ENCODE peak calls at places on chromosomes 12 and 14, in ten cellular contexts. N is stomach, G is fibroblast of lung, M is upper lobe of right lung, Z is IMR-90, R is spleen, K is HepG2, U is uterus, P is Caco-2, T is lower lobe of right lung. B is an unnamed sample.

GRCh38 chr14:106094654-106095189 is 568.3 kb downstream of the TMEM121 start:
- DNase-seq in N (peak; percentile 27), G (no peak), M (no peak), Z (no peak), R (peak; percentile 81), K (peak; percentile 42), U (no peak), P (peak; percentile 67), T (no peak), B (no peak)

GRCh38 chr14:48568252-48568651 is 892.8 kb upstream of the MDGA2 start:
- DNase-seq in N (no peak), G (no peak), M (no peak), Z (no peak), R (no peak), K (no peak), U (no peak), P (no peak), T (no peak), B (no peak)

GRCh38 chr12:94318178-94318577 is 141.5 kb downstream of the CEP83 start:
- DNase-seq in N (no peak), G (no peak), M (no peak), Z (no peak), R (no peak), K (no peak), U (no peak), P (no peak), T (no peak), B (no peak)

GRCh38 chr12:115199831-115200230 is 515.9 kb upstream of the TBX3 start:
- DNase-seq in N (no peak), G (peak; percentile 55), M (no peak), Z (peak; percentile 80), R (no peak), K (no peak), U (no peak), P (no peak), T (no peak), B (no peak)

GRCh38 chr12:16228067-16228466 is 49.4 kb downstream of the SLC15A5 start:
- DNase-seq in N (no peak), G (no peak), M (no peak), Z (no peak), R (no peak), K (no peak), U (no peak), P (no peak), T (no peak), B (no peak)

GRCh38 chr14:74019408-74019714 is 212 bp downstream of the BBOF1 start:
- DNase-seq in N (no peak), G (no peak), M (no peak), Z (no peak), R (no peak), K (no peak), U (no peak), P (no peak), T (no peak), B (no peak)

GRCh38 chr14:30908826-30909225 is 34.5 kb downstream of the COCH start:
- DNase-seq in N (no peak), G (no peak), M (no peak), Z (no peak), R (no peak), K (no peak), U (no peak), P (no peak), T (no peak), B (no peak)

GRCh38 chr12:77795699-77796098 is 35.0 kb upstream of the NAV3 start:
- DNase-seq in N (no peak), G (peak; percentile 45), M (no peak), Z (no peak), R (no peak), K (no peak), U (no peak), P (no peak), T (no peak), B (no peak)

GRCh38 chr14:97713023-97713422 is 915.8 kb downstream of the VRK1 start:
- DNase-seq in N (no peak), G (peak; percentile 57), M (no peak), Z (no peak), R (no peak), K (no peak), U (no peak), P (no peak), T (no peak), B (no peak)

GRCh38 chr12:132530851-132531250 is 40.9 kb downstream of the FBRSL1 start:
- DNase-seq in N (no peak), G (no peak), M (no peak), Z (no peak), R (no peak), K (no peak), U (no peak), P (no peak), T (no peak), B (no peak)

GRCh38 chr14:93991649-93992048 is 5.5 kb upstream of the CCDC197 start:
- DNase-seq in N (no peak), G (no peak), M (no peak), Z (no peak), R (no peak), K (no peak), U (no peak), P (no peak), T (peak; percentile 38), B (no peak)

GRCh38 chr12:53941750-53942149 is 3.1 kb downstream of the HOXC13 start:
- DNase-seq in N (no peak), G (no peak), M (no peak), Z (no peak), R (no peak), K (no peak), U (no peak), P (no peak), T (no peak), B (no peak)
- H3K27me3 ChIP-seq in N (peaks cover 45% of the 10 kb centered on the region), G (peaks cover 85% of the 10 kb centered on the region), M (peaks cover 100% of the 10 kb centered on the region), Z (peaks cover 87% of the 10 kb centered on the region), R (peaks cover 100% of the 10 kb centered on the region), K (peaks cover 11% of the 10 kb centered on the region), U (peaks cover 30% of the 10 kb centered on the region), P (no peaks in the 10 kb centered on the region), T (peaks cover 99% of the 10 kb centered on the region), B (peaks cover 14% of the 10 kb centered on the region)

DNA sequence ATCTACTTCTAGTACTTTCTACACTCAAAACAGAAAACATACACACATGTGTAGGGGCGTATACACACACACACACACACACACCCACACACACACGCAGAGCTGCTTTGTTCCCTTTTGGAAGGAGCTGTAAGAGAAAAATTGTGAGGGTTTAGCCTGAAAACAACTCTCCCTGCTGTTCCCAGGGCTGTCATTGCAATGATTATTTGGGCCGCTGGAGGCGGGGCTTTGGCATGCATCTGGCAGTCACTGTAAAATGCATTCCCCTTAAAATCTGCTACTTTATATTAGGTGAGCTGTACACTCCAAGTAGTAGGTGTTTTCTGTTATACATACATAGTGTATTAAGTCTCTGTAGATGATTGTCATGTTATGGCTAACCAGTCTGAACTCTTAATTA is 29.1 kb upstream of the SLC38A2 start:
- DNase-seq in N (no peak), G (peak; percentile 73), M (no peak), Z (peak; percentile 58), R (no peak), K (no peak), U (peak; percentile 73), P (no peak), T (no peak), B (no peak)
- TF ChIP-seq CTCF in N (no peak), G (peak; percentile 53), M (peak; percentile 28), Z (peak; percentile 30), R (no peak), K (no peak), U (peak; percentile 33), P (no peak), T (peak; percentile 8), B (peak; percentile 22)

GRCh38 chr14:55585854-55586253 is 5.8 kb downstream of the KTN1 start:
- DNase-seq in N (no peak), G (peak; percentile 70), M (no peak), Z (peak; percentile 73), R (no peak), K (no peak), U (no peak), P (no peak), T (no peak), B (no peak)
- H3K4me1 ChIP-seq in N (peaks cover 54% of the 10 kb centered on the region), G (peaks cover 16% of the 10 kb centered on the region), M (peaks cover 56% of the 10 kb centered on the region), Z (peaks cover 15% of the 10 kb centered on the region), R (peaks cover 100% of the 10 kb centered on the region), K (peaks cover 87% of the 10 kb centered on the region), U (peaks cover 19% of the 10 kb centered on the region), P (peaks cover 30% of the 10 kb centered on the region), T (peaks cover 63% of the 10 kb centered on the region), B (peaks cover 54% of the 10 kb centered on the region)

GRCh38 chr12:110816761-110817160 is 30.0 kb upstream of the CCDC63 start:
- DNase-seq in N (no peak), G (no peak), M (no peak), Z (no peak), R (no peak), K (no peak), U (no peak), P (no peak), T (no peak), B (no peak)

GRCh38 chr12:110818511-110818910 is 28.3 kb upstream of the CCDC63 start:
- DNase-seq in N (no peak), G (no peak), M (no peak), Z (no peak), R (no peak), K (no peak), U (no peak), P (no peak), T (no peak), B (no peak)

GRCh38 chr12:110813756-110814155 is 33.0 kb upstream of the CCDC63 start:
- DNase-seq in N (no peak), G (no peak), M (no peak), Z (no peak), R (no peak), K (no peak), U (no peak), P (no peak), T (no peak), B (no peak)

GRCh38 chr12:110819150-110819549 is 27.6 kb upstream of the CCDC63 start:
- DNase-seq in N (no peak), G (no peak), M (no peak), Z (no peak), R (no peak), K (no peak), U (no peak), P (no peak), T (no peak), B (no peak)

GRCh38 chr12:110816248-110816647 is 30.5 kb upstream of the CCDC63 start:
- DNase-seq in N (no peak), G (no peak), M (no peak), Z (no peak), R (no peak), K (no peak), U (no peak), P (no peak), T (no peak), B (no peak)
- H3K27me3 ChIP-seq in N (no peaks in the 10 kb centered on the region), G (no peaks in the 10 kb centered on the region), M (no peaks in the 10 kb centered on the region), Z (peaks cover 4% of the 10 kb centered on the region), R (peaks cover 8% of the 10 kb centered on the region), K (peaks cover 1% of the 10 kb centered on the region), U (no peaks in the 10 kb centered on the region), P (no peaks in the 10 kb centered on the region), T (peaks cover 7% of the 10 kb centered on the region), B (no peaks in the 10 kb centered on the region)

GRCh38 chr12:42222724-42223123 is 15.3 kb downstream of the YAF2 start:
- DNase-seq in N (no peak), G (no peak), M (no peak), Z (no peak), R (no peak), K (no peak), U (no peak), P (no peak), T (no peak), B (no peak)

GRCh38 chr12:42216737-42217136 is 21.3 kb downstream of the YAF2 start:
- DNase-seq in N (no peak), G (no peak), M (no peak), Z (no peak), R (no peak), K (no peak), U (no peak), P (no peak), T (no peak), B (no peak)

GRCh38 chr12:42221722-42222121 is 16.3 kb downstream of the YAF2 start:
- DNase-seq in N (no peak), G (no peak), M (no peak), Z (no peak), R (no peak), K (no peak), U (no peak), P (no peak), T (no peak), B (no peak)
- TF ChIP-seq CTCF in N (no peak), G (no peak), M (no peak), Z (no peak), R (no peak), K (no peak), U (no peak), P (no peak), T (no peak), B (no peak)

B was measured in pancreas.